ENCODE peak calls at places on chromosome 9, in six cellular contexts. C is AG04450; U is breast epithelium; W is effector memory CD4-positive, alpha-beta T cell; M is A549; N is WERI-Rb-1. V is an unnamed sample.

GRCh38 chr9:38026021-38026809 is 42.8 kb downstream of the SHB start:
- DNase-seq in U (no peak), C (peak; percentile 91), W (no peak), N (no peak), M (peak; percentile 62), V (peak; percentile 98)

GRCh38 chr9:976258-976804 is at the start of gene DMRT3:
- DNase-seq in W (no peak), N (peak; percentile 91), M (no peak), C (no peak), U (no peak), V (no peak)

GRCh38 chr9:107756091-107756490 is 266.5 kb upstream of the KLF4 start:
- DNase-seq in C (no peak), W (no peak), N (no peak), M (no peak), U (no peak), V (no peak)

GRCh38 chr9:95091574-95091970 is 225.9 kb downstream of the FANCC start:
- DNase-seq in U (peak; percentile 43), M (no peak), N (no peak), W (no peak), C (no peak), V (peak; percentile 87)

GRCh38 chr9:110911659-110912473 is 126.4 kb downstream of the LPAR1 start:
- DNase-seq in W (no peak), M (no peak), N (no peak), C (no peak), U (no peak), V (peak; percentile 59)

GRCh38 chr9:126756876-126757415 is 47.9 kb upstream of the ZBTB43 start:
- DNase-seq in N (no peak), U (no peak), M (no peak), C (no peak), W (no peak), V (no peak)

GRCh38 chr9:972512-973294 is 3.8 kb upstream of the DMRT3 start:
- DNase-seq in C (no peak), W (no peak), M (no peak), N (no peak), U (no peak), V (no peak)

GRCh38 chr9:101026824-101027223 is 1.7 kb upstream of the PLPPR1 start:
- DNase-seq in M (no peak), W (no peak), U (no peak), C (no peak), N (no peak), V (no peak)

GRCh38 chr9:103761466-103761865 is 332.6 kb upstream of the SMC2 start:
- DNase-seq in M (no peak), C (no peak), W (no peak), U (no peak), N (no peak), V (no peak)

GRCh38 chr9:68969538-68969937 is 44.4 kb downstream of the PRKACG start:
- DNase-seq in M (no peak), N (no peak), C (no peak), U (no peak), W (no peak), V (no peak)

GRCh38 chr9:116144038-116144437 is 9.6 kb upstream of the PAPPA start:
- DNase-seq in U (no peak), W (no peak), N (no peak), C (no peak), M (no peak), V (peak; percentile 39)

GRCh38 chr9:135888126-135888765 is 19.1 kb downstream of the CAMSAP1 start:
- DNase-seq in M (no peak), N (peak; percentile 59), U (no peak), W (no peak), C (no peak), V (no peak)
- H3K4me3 ChIP-seq in M (no peak overlapping the region), N (peak overlapping the region; percentile 24), U (no peak overlapping the region), W (no peak overlapping the region), C (no peak overlapping the region), V (no peak overlapping the region)

DNA sequence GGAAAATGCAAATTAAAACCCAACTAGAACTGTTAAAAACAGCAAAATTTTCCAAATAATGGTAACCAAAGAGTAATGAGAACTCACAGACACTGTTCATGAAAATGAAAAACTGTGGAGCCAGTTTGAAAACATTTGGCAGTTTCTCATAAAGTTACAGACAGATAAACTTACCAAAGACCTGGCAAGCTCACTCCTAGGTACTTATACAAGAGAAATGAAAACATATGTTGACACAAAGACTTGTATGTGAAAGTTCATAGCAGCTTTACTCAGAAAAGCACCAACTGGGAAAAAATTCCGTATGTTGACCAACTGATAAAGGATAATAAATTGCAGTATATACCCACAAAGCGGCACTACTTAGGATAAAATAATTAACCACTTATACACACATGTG is 10.3 kb downstream of the ZNF782 start:
- DNase-seq in C (no peak), M (no peak), N (no peak), U (no peak), W (no peak), V (no peak)
- H3K9me3 ChIP-seq in C (peaks cover 5% of the 10 kb centered on the region), M (peaks cover 90% of the 10 kb centered on the region), N (peaks cover 5% of the 10 kb centered on the region), U (no peaks in the 10 kb centered on the region), W (no peaks in the 10 kb centered on the region), V (no peaks in the 10 kb centered on the region)

GRCh38 chr9:35683323-35683722 is 6.4 kb downstream of the TPM2 start:
- DNase-seq in W (no peak), M (no peak), U (no peak), N (no peak), C (no peak), V (no peak)
- H3K4me3 ChIP-seq in W (no peak overlapping the region), M (no peak overlapping the region), U (no peak overlapping the region), N (no peak overlapping the region), C (no peak overlapping the region), V (no peak overlapping the region)

DNA sequence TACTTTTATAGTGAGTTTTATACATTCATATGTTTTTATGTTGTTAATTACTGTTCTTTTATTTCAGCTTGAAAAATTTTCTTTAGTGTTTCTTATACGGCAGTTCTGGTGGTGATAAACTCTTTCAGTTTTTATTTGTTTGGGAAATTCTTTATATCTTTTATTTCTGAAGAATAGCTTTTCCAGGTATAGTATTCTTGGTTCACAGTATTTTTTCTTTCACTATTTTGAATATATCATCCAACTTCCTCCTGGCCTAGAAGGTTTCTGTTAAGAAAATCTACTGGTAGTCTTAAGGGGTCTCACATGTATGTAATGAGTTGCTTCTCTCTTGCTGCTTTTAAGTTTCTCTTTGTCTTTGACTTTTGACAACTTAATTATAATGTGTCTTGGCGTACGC is 79.4 kb downstream of the NXNL2 start:
- DNase-seq in U (no peak), N (no peak), C (no peak), W (no peak), M (no peak), V (no peak)
- H3K9me3 ChIP-seq in U (peaks cover 50% of the 10 kb centered on the region), N (peaks cover 4% of the 10 kb centered on the region), C (peaks cover 2% of the 10 kb centered on the region), W (no peaks in the 10 kb centered on the region), M (peaks cover 3% of the 10 kb centered on the region), V (no peaks in the 10 kb centered on the region)

GRCh38 chr9:120408680-120409258 is 171.2 kb downstream of the CDK5RAP2 start:
- DNase-seq in U (no peak), M (no peak), C (no peak), N (no peak), W (no peak), V (no peak)

GRCh38 chr9:120403543-120403856 is 176.5 kb downstream of the CDK5RAP2 start:
- DNase-seq in U (no peak), W (no peak), C (no peak), N (no peak), M (no peak), V (no peak)

GRCh38 chr9:120405860-120406259 is 174.1 kb downstream of the CDK5RAP2 start:
- DNase-seq in C (no peak), N (no peak), W (no peak), M (no peak), U (no peak), V (no peak)

GRCh38 chr9:120402741-120403542 is 177.0 kb downstream of the CDK5RAP2 start:
- DNase-seq in N (no peak), M (peak; percentile 76), C (peak; percentile 86), W (no peak), U (no peak), V (peak; percentile 95)

DNA sequence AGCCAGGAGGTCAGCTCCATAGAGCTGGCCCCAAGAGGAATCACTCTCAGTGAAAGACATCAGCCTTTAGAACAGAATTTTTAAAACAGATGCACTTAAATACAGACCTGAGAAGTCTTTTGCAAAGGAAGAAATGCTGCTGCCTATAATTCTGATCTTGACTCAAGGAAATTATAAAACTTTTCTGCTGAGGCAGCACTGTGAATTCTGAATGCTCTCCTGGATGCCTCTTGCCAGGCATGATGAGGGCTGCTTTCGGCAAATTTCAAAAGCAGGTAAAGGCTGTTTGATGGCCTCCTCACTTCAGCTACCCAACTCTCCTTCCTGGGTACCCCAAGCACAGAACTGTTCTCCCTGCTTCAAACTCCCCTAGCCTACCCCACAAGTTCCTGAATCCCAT is 174.8 kb downstream of the CDK5RAP2 start:
- DNase-seq in U (no peak), M (no peak), W (no peak), N (no peak), C (no peak), V (no peak)
- H3K4me3 ChIP-seq in U (no peak overlapping the region), M (no peak overlapping the region), W (no peak overlapping the region), N (no peak overlapping the region), C (no peak overlapping the region), V (no peak overlapping the region)

GRCh38 chr9:136690841-136691261 is 3.6 kb upstream of the AGPAT2 start:
- DNase-seq in N (no peak), M (no peak), U (no peak), C (no peak), W (no peak), V (no peak)

GRCh38 chr9:136692190-136693134 is 5.2 kb upstream of the AGPAT2 start:
- DNase-seq in U (no peak), N (no peak), M (no peak), W (no peak), C (no peak), V (no peak)

GRCh38 chr9:136690104-136690840 is 3.0 kb upstream of the AGPAT2 start:
- DNase-seq in U (no peak), M (no peak), N (no peak), W (no peak), C (no peak), V (no peak)

GRCh38 chr9:136693135-136693489 is 5.9 kb upstream of the AGPAT2 start:
- DNase-seq in U (no peak), N (no peak), C (no peak), W (no peak), M (no peak), V (no peak)

GRCh38 chr9:136691316-136692189 is 4.3 kb upstream of the AGPAT2 start:
- DNase-seq in W (no peak), C (no peak), M (no peak), N (no peak), U (no peak), V (no peak)
- H3K9me3 ChIP-seq in W (no peaks in the 10 kb centered on the region), C (peaks cover 4% of the 10 kb centered on the region), M (no peaks in the 10 kb centered on the region), N (no peaks in the 10 kb centered on the region), U (no peaks in the 10 kb centered on the region), V (no peaks in the 10 kb centered on the region)

DNA sequence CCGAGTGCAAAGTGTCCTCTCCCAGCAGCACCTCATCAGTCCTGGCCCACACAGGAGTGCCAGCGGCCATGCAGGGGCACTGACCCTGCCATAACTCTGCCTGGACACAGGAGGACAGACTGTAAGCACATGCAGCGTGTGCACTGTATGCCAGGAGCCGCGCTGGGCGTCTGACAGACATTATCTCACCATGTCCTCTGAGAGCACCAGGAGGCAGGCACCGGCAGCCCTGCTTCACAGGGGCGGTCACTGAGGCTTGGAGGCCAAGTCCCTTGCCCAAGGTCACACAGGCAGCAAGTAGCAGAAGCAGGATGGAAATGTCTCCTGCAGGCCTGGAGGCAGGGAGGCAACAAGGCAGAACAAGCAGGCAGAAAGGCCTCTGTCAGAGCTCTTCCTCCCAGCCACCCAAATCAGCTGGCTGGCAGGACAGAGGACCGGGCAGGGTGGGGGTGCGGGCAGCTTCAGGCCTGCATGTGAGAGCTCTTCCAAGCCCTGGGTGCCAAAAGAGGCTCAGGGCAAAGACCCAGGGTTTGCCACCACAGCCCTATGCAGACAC is 8.4 kb downstream of the EEIG1 start:
- DNase-seq in C (no peak), M (no peak), U (no peak), N (no peak), W (no peak), V (no peak)
- H3K4me3 ChIP-seq in C (no peak overlapping the region), M (no peak overlapping the region), U (no peak overlapping the region), N (no peak overlapping the region), W (peak overlapping the region; percentile 87), V (no peak overlapping the region)

GRCh38 chr9:112288029-112288428 is 45.4 kb downstream of the PTBP3 start:
- DNase-seq in U (no peak), M (no peak), C (no peak), N (no peak), W (no peak), V (no peak)
- H3K9me3 ChIP-seq in U (peaks cover 12% of the 10 kb centered on the region), M (peaks cover 19% of the 10 kb centered on the region), C (peaks cover 13% of the 10 kb centered on the region), N (peaks cover 14% of the 10 kb centered on the region), W (peaks cover 6% of the 10 kb centered on the region), V (no peaks in the 10 kb centered on the region)

V was measured in fibroblast of lung.